ENCODE peak calls at places on chromosomes 7 and 10, in six cellular contexts. V is esophagus squamous epithelium, E is spleen, U is heart right ventricle, H is thoracic aorta, G is PC-3. O is an unnamed sample.
A peak's percentile ranks its signal among the peaks of the same experiment; 100 is the strongest.

GRCh38 chr7:75981450-75982305 is 12.7 kb downstream of the TMEM120A start:
- DNase-seq in V (no peak), E (peak; percentile 73), U (no peak), H (no peak), G (no peak), O (no peak)

GRCh38 chr10:18879284-18879683 is 169.3 kb upstream of the MALRD1 start:
- DNase-seq in V (no peak), E (no peak), U (no peak), H (no peak), G (no peak), O (no peak)

GRCh38 chr10:86946215-86947170 is 10.9 kb downstream of the MMRN2 start:
- DNase-seq in V (no peak), E (no peak), U (no peak), H (peak; percentile 10), G (no peak), O (no peak)

GRCh38 chr10:31010062-31010461 is 21.6 kb downstream of the ZNF438 start:
- DNase-seq in V (no peak), E (no peak), U (no peak), H (no peak), G (peak; percentile 59), O (no peak)

GRCh38 chr10:47061776-47062175 is 150.5 kb downstream of the PTPN20 start:
- DNase-seq in V (no peak), E (peak; percentile 41), U (no peak), H (no peak), G (no peak), O (no peak)

GRCh38 chr7:102469351-102469971 is 4.7 kb downstream of the LRWD1 start:
- DNase-seq in V (no peak), E (peak; percentile 74), U (no peak), H (no peak), G (no peak), O (no peak)

GRCh38 chr10:68086011-68086410 is 10.9 kb upstream of the HERC4 start:
- DNase-seq in V (no peak), E (no peak), U (no peak), H (no peak), G (peak; percentile 93), O (peak; percentile 42)

GRCh38 chr10:86254526-86255174 is 111.9 kb downstream of the GRID1 start:
- DNase-seq in V (no peak), E (peak; percentile 64), U (no peak), H (no peak), G (peak; percentile 13), O (no peak)

GRCh38 chr7:124840435-124840834 is 74.8 kb upstream of the GPR37 start:
- DNase-seq in V (no peak), E (no peak), U (no peak), H (no peak), G (peak; percentile 47), O (no peak)

GRCh38 chr7:3381073-3381685 is 80.1 kb downstream of the SDK1 start:
- DNase-seq in V (no peak), E (peak; percentile 61), U (no peak), H (no peak), G (no peak), O (no peak)

GRCh38 chr7:3378390-3379120 is 77.5 kb downstream of the SDK1 start:
- DNase-seq in V (no peak), E (no peak), U (no peak), H (no peak), G (no peak), O (no peak)

GRCh38 chr7:3380034-3380433 is 79.0 kb downstream of the SDK1 start:
- DNase-seq in V (no peak), E (no peak), U (no peak), H (no peak), G (peak; percentile 57), O (no peak)
- H3K27ac ChIP-seq in V (no peak overlapping the region), E (no peak overlapping the region), U (no peak overlapping the region), H (no peak overlapping the region), G (peak overlapping the region; percentile 55), O (no peak overlapping the region)

GRCh38 chr10:119095648-119096047 is 8.3 kb upstream of the DENND10 start:
- DNase-seq in V (no peak), E (no peak), U (no peak), H (no peak), G (no peak), O (no peak)

GRCh38 chr10:119090026-119090808 is 9.6 kb upstream of the EIF3A start:
- DNase-seq in V (no peak), E (no peak), U (no peak), H (no peak), G (no peak), O (no peak)

GRCh38 chr10:119087271-119087897 is 6.8 kb upstream of the EIF3A start:
- DNase-seq in V (no peak), E (no peak), U (no peak), H (no peak), G (no peak), O (peak; percentile 55)

DNA sequence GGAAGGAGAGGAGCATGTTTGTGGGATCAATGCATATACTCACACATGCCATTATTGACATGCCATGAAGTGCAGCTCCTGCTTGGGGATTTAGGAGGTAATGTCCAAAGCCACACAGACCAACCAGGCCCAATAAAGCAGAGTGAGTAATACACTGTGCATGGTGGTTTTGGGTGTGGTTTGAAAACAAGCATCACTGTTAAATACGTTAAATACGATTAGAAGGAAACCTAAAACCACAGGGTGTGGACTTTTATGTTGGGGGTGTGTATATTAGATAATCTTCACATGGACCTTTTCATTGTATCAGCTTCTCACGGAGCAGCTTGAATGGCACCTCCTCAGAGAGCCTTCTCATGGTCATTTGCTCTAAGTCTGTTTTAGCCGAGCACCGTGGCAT is 10.4 kb upstream of the EIF3A start:
- DNase-seq in V (no peak), E (no peak), U (no peak), H (no peak), G (peak; percentile 91), O (peak; percentile 94)
- H3K4me1 ChIP-seq in V (peaks cover 6% of the 10 kb centered on the region), E (peaks cover 17% of the 10 kb centered on the region), U (no peaks in the 10 kb centered on the region), H (no peaks in the 10 kb centered on the region), G (peaks cover 12% of the 10 kb centered on the region), O (peaks cover 12% of the 10 kb centered on the region)

GRCh38 chr7:77903597-77903996 is 105.0 kb downstream of the PHTF2 start:
- DNase-seq in V (no peak), E (no peak), U (no peak), H (no peak), G (peak; percentile 23), O (no peak)
- TF ChIP-seq CTCF in V (no peak), E (no peak), U (peak; percentile 32), H (no peak), G (peak; percentile 30), O (peak; percentile 45)

DNA sequence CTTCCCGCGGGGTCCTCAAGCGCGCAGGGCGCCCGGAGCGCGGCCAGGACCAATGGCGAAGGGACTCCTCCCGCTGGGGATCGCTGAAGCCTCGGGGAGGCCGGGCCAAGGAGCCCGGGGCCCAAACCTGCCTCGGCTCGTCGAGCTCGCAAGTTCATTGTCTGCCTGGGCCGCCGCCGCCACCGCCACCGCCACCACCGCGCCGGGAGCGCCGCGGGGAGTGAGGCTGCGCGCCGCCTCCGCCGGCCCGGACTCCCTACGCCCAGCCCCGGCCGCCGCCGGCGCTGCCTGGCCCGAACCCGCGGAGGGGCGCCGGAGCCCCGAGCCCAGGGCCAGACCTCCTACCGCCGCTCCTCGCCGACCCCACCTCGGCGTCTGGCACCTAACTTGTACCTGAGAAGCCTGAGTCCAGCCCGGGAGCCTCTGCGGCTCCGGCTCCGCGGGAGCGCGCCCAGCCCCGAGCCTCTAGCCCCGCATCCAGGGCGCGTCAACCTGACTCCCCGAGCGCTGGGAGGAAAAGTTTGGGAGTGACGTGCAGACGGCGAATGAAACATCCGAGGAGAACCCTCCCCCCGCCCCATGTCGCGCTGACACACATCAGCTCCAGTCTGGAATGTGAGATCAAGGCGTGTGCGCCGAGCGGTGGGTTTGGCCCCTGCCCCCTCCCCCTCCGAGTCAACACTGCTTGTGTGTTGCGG is at the start of gene CHST15:
- DNase-seq in V (no peak), E (no peak), U (peak; percentile 47), H (no peak), G (peak; percentile 83), O (peak; percentile 85)
- H3K27ac ChIP-seq in V (peak within 1 kb of the TSS; percentile 94), E (peak within 1 kb of the TSS; percentile 82), U (peak within 1 kb of the TSS; percentile 88), H (peak within 1 kb of the TSS; percentile 75), G (peak within 1 kb of the TSS; percentile 46), O (peak within 1 kb of the TSS; percentile 99)

GRCh38 chr7:148699024-148699771 is 495 bp downstream of the CUL1 start:
- DNase-seq in V (no peak), E (peak; percentile 94), U (peak; percentile 42), H (no peak), G (peak; percentile 45), O (no peak)

GRCh38 chr7:148697256-148697841 is 1.4 kb upstream of the CUL1 start:
- DNase-seq in V (no peak), E (no peak), U (peak; percentile 67), H (no peak), G (no peak), O (no peak)

GRCh38 chr7:148697950-148698396 is 730 bp upstream of the CUL1 start:
- DNase-seq in V (no peak), E (no peak), U (no peak), H (no peak), G (peak; percentile 12), O (peak; percentile 37)

GRCh38 chr7:148699772-148700629 is 1.3 kb downstream of the CUL1 start:
- DNase-seq in V (no peak), E (no peak), U (no peak), H (no peak), G (peak; percentile 51), O (no peak)

DNA sequence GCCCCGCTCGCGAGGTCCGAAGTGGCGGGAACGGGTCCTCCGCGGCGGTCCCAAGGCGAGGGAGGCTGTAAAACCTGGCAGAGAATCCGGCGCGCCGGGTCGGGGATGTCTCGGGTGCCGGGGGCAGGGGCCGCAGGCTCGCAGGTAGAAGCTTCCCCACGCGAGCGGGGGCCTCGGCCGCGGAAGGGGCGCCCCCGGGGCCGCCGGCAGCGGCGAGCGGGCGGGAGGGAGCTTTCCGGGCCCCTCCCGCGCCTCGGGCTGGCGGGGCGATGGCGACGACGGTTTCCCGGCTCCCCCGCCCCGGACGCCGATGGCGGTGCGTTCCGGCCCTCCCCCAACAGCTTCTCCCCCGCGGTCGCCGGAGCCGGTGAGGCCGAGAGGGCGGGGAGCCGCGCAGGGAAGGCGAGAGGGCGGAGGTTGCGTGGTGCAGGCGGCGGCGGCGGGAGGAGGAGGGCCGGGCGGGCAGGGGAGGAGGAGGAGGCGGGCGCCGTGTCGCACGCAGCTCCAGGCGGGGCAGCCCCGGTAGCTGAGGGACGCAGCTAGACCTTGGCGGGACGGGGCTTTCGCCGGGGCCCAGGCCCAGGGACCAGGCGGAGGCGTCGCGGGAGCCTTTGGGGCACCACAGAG is at the start of gene CUL1:
- DNase-seq in V (peak; percentile 25), E (peak; percentile 97), U (peak; percentile 89), H (peak; percentile 62), G (peak; percentile 66), O (peak; percentile 53)
- H3K4me1 ChIP-seq in V (peaks cover 28% of the 10 kb centered on the region), E (peaks cover 55% of the 10 kb centered on the region), U (peaks cover 35% of the 10 kb centered on the region), H (peaks cover 34% of the 10 kb centered on the region), G (peaks cover 33% of the 10 kb centered on the region), O (peaks cover 35% of the 10 kb centered on the region)

GRCh38 chr7:111953611-111954010 is 252.6 kb downstream of the DOCK4 start:
- DNase-seq in V (no peak), E (no peak), U (peak; percentile 26), H (no peak), G (peak; percentile 48), O (peak; percentile 92)
- TF ChIP-seq CTCF in V (no peak), E (no peak), U (peak; percentile 56), H (no peak), G (peak; percentile 25), O (peak; percentile 78)

DNA sequence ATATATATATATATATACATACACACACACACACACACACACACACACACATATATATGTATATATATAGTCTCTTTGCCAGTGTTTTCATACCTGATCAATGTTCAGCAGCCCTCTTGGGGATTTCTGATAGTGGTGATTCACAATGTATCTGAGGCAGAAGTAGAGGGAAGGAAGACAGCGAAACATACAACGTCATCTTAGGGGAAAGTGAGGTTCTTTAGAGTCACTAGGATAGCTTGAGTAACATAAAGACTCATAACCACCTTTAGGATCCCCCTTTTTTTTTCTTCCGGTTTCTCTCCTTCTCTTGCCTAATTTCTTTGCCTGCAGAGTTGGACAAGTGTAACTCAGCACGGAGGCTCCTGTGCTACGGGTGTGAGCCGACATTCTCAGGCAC is 56.6 kb downstream of the PODXL start:
- DNase-seq in V (no peak), E (no peak), U (no peak), H (no peak), G (no peak), O (no peak)
- H3K27ac ChIP-seq in V (no peak overlapping the region), E (no peak overlapping the region), U (no peak overlapping the region), H (no peak overlapping the region), G (no peak overlapping the region), O (no peak overlapping the region)

O was measured in foreskin keratinocyte.